ENCODE peak calls at places on chromosomes 5 and 9, in six cellular contexts. L is H1, X is A549, B is endothelial cell of umbilical vein, J is K562, U is HCT116. Y is an unnamed sample.
A peak's percentile ranks its signal among the peaks of the same experiment; 100 is the strongest.

GRCh38 chr5:35046754-35047153 is 995 bp downstream of the AGXT2 start:
- DNase-seq in L (no peak), X (no peak), B (no peak), J (no peak), U (no peak), Y (no peak)

GRCh38 chr5:96203761-96204160 is 229.3 kb downstream of the PCSK1 start:
- DNase-seq in L (no peak), X (no peak), B (no peak), J (no peak), U (no peak), Y (no peak)

GRCh38 chr5:158423623-158424200 is 564.8 kb upstream of the CLINT1 start:
- DNase-seq in L (no peak), X (no peak), B (peak; percentile 81), J (no peak), U (no peak), Y (no peak)

GRCh38 chr5:164204338-164204946 is 699.0 kb downstream of the MAT2B start:
- DNase-seq in L (no peak), X (no peak), B (peak; percentile 50), J (no peak), U (no peak), Y (no peak)

GRCh38 chr5:160434022-160434531 is 12.4 kb downstream of the PTTG1 start:
- DNase-seq in L (no peak), X (no peak), B (no peak), J (no peak), U (no peak), Y (no peak)

GRCh38 chr9:3912260-3912659 is 386.5 kb upstream of the RFX3 start:
- DNase-seq in L (no peak), X (no peak), B (no peak), J (no peak), U (no peak), Y (no peak)

GRCh38 chr5:63958654-63959053 is 3.6 kb downstream of the HTR1A start:
- DNase-seq in L (no peak), X (no peak), B (no peak), J (no peak), U (no peak), Y (no peak)

GRCh38 chr5:23776684-23777083 is 269.3 kb downstream of the PRDM9 start:
- DNase-seq in L (no peak), X (no peak), B (no peak), J (no peak), U (no peak), Y (no peak)

GRCh38 chr5:23389543-23390215 is 117.7 kb upstream of the PRDM9 start:
- DNase-seq in L (no peak), X (no peak), B (no peak), J (no peak), U (no peak), Y (no peak)

GRCh38 chr5:171444582-171444981 is 25.1 kb downstream of the FGF18 start:
- DNase-seq in L (no peak), X (no peak), B (no peak), J (no peak), U (no peak), Y (no peak)

GRCh38 chr9:129482521-129483466 is 138.1 kb downstream of the C9orf50 start:
- DNase-seq in L (no peak), X (peak; percentile 86), B (peak; percentile 69), J (peak; percentile 87), U (no peak), Y (peak; percentile 38)

GRCh38 chr5:3022665-3023064 is 271.2 kb upstream of the IRX2 start:
- DNase-seq in L (no peak), X (no peak), B (no peak), J (no peak), U (no peak), Y (no peak)

GRCh38 chr5:13278148-13278547 is 666.3 kb downstream of the DNAH5 start:
- DNase-seq in L (no peak), X (peak; percentile 18), B (no peak), J (no peak), U (no peak), Y (peak; percentile 11)

GRCh38 chr9:3241290-3241689 is 284.5 kb downstream of the RFX3 start:
- DNase-seq in L (no peak), X (no peak), B (no peak), J (no peak), U (no peak), Y (no peak)

DNA sequence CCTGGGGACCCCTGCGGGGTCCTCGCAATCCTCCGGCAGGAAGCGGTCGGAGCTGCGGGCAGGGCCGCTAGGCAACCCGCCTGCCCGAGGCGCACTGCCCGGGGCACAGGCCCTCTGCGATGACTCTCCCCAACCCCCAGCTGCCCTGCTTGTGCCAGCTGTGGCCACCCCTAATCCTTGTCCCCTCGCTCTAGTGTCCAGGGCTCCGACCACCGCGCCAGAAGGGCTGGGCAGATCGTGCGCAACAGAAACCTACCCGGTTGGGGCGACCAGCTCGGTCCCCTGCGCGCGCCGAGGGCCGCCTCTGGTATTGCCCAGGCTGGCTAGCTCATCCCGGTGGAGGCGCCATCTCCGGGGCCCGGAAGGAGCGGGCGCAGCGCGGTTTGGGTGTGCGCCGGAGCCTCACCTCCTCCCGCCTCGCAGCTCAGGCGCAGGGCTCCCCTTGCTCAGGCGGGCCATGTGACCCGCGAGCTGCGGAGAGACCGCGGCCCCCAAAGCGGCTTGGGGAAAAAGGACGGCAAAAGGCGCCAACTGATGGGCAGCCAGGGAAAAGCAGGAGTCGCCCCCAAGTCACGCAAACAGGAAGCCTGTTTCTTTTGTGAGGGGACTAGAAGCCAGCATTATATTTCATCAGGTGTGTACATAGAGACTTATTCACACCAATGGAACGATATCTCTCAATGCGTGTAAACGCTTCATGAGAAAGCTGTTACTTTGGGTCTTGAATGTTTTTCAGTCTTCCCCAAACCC is 46.8 kb upstream of the RNF20 start:
- DNase-seq in L (peak; percentile 72), X (peak; percentile 81), B (peak; percentile 6), J (peak; percentile 46), U (peak; percentile 51), Y (no peak)
- TF ChIP-seq CTCF in L (peak; percentile 70), X (peak; percentile 39), B (no peak), J (peak; percentile 28), U (peak; percentile 42), Y (no peak)

DNA sequence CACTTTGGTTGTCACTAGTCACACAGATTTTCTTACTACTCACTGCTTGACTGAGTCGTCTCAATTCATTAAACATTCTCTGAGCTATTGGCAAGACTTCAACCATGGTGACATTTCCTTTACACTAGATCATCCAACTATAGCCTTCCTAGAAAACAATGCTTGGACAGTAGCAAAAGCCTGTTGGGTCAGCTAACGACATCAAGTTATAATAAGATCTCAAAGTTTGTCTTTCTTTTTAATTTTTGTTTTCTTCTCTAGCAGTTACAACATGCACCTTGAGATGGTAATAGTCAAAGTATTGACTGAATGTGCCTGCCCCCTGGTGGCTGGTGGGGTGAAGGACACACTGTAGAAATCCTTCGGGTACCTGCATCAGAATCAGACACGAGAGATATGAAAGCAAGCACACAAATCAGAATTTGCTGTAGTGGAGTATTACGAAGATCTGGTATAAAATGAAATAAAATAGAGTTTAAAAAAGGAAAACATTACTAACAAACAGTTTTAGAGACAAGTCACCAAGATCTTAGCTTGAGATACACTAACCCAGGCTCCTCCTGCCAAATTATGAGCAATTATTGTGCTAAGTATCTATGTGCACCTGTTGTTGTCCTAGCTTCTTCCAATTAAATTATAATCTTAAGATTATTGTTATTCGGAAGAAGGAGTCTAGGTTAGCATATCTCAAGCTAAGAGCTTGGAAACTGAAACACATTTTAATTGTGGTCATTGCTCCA is 81.2 kb downstream of the ARL15 start:
- DNase-seq in L (no peak), X (peak; percentile 61), B (peak; percentile 62), J (peak; percentile 46), U (peak; percentile 38), Y (peak; percentile 63)
- TF ChIP-seq MAX in L (no peak), X (no peak), B (no peak), J (no peak), U (no peak), Y (no peak)

GRCh38 chr9:121734465-121734864 is 83.0 kb downstream of the DAB2IP start:
- DNase-seq in L (no peak), X (no peak), B (no peak), J (no peak), U (no peak), Y (no peak)

GRCh38 chr9:121736964-121737462 is 85.6 kb downstream of the DAB2IP start:
- DNase-seq in L (no peak), X (peak; percentile 30), B (no peak), J (peak; percentile 68), U (no peak), Y (no peak)

GRCh38 chr9:121735792-121736130 is 84.3 kb downstream of the DAB2IP start:
- DNase-seq in L (no peak), X (peak; percentile 12), B (no peak), J (no peak), U (no peak), Y (no peak)

GRCh38 chr9:121736147-121736721 is 84.8 kb downstream of the DAB2IP start:
- DNase-seq in L (no peak), X (peak; percentile 9), B (no peak), J (peak; percentile 23), U (no peak), Y (no peak)

DNA sequence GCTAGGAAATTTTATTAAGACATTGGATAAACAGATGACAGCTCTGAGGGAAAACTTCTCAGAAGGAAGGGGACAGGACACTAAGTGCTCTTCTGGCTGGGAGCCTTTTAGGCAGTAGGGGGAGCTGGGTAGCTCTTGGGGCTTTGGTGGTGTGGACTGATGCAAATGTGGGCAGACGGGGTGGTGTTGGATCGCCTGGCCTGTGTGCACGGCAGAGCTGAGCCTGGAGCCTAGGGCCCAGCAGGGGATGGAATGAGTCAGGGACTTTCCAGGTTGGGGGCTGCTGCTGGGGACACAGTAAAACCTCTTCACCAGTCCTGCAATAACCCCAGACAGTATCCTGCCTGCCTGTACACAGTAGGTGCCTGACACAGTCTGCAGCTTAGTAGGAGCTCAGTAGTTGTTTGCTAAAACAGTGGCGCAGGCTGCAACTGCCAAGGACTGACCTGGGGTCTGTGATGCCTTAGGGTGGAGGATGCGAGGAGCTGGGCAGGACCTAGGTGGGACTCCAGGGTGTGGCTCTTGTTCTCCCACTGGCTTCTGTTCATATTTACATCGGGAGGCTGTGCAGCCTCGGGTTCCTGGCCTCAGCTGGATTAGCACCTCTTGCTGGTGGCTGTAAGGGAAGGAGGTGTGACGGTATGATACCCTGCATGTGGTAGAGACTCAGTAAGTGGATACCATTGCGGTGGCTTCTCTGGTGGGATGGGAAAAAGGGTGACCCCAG is 83.8 kb downstream of the DAB2IP start:
- DNase-seq in L (peak; percentile 71), X (peak; percentile 69), B (peak; percentile 42), J (peak; percentile 30), U (no peak), Y (peak; percentile 62)
- H3K4me3 ChIP-seq in L (no peak overlapping the region), X (no peak overlapping the region), B (no peak overlapping the region), J (no peak overlapping the region), U (peak overlapping the region; percentile 56), Y (no peak overlapping the region)

DNA sequence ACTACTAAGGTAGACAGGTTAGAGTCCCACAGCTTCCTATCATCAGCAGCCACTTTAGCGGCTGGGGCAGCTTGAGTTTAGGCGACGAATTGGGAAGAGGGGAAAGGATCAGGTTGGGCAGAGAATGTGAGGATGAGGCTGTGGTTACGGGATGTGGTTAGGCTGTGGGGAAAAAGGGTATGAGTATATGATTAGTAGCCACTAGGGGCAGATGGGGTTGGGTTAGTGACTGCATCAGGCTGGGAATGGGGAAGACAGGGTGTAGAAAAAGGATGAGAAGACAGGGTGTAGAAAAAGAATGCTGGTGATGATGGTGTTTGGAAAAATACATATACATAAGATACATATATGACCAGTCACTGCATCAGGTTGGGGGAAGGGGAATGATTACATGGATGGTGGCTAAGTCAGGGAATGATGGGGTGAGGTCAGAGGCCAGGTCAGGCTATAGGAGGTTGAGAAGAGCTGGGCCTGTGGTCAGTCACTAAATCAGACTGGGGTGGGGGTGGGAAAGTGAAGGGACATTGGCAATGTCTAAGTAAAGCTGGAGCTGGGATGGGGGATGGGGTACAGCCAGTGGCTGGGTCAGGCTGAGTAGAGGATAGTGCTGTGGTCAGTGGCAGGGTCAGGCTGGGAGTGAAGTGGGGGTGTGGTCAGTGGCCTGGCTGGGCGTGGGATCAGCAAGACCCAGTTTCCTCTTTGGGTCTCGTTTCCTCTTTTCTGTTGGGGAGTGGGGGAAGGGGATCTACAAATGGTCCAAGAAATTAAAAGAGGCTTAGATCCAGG is 2.1 kb downstream of the TLN1 start:
- DNase-seq in L (no peak), X (peak; percentile 66), B (peak; percentile 52), J (peak; percentile 75), U (peak; percentile 21), Y (peak; percentile 70)
- TF ChIP-seq CTCF in L (peak; percentile 50), X (peak; percentile 48), B (peak; percentile 67), J (peak; percentile 64), U (no peak), Y (peak; percentile 35)